ENCODE peak calls at places on chromosome 5, in seven cellular contexts. T, L, Y, X, W, C and M are unnamed samples.

GRCh38 chr5:16826379-16827125 is 109.5 kb downstream of the MYO10 start:
- DNase-seq in T (no peak), L (no peak), Y (no peak), X (no peak), W (no peak), C (no peak), M (no peak)

GRCh38 chr5:136043551-136043950 is 14.8 kb downstream of the TGFBI start:
- DNase-seq in T (peak; percentile 17), L (no peak), Y (no peak), X (no peak), W (no peak), C (no peak), M (no peak)

GRCh38 chr5:179766021-179766725 is 27.6 kb upstream of the LTC4S start:
- DNase-seq in T (peak; percentile 70), L (no peak), Y (no peak), X (peak; percentile 82), W (peak; percentile 79), C (no peak), M (no peak)

GRCh38 chr5:68331202-68332108 is 115.9 kb downstream of the PIK3R1 start:
- DNase-seq in T (no peak), L (no peak), Y (no peak), X (no peak), W (peak; percentile 78), C (no peak), M (no peak)

GRCh38 chr5:127870914-127871313 is 167.7 kb downstream of the CCDC192 start:
- DNase-seq in T (peak; percentile 87), L (no peak), Y (no peak), X (no peak), W (peak; percentile 46), C (peak; percentile 56), M (peak; percentile 78)

GRCh38 chr5:37133939-37134338 is 115.2 kb downstream of the CPLANE1 start:
- DNase-seq in T (no peak), L (peak; percentile 49), Y (no peak), X (no peak), W (peak; percentile 78), C (no peak), M (no peak)

GRCh38 chr5:11268894-11269293 is 507.9 kb upstream of the DAP start:
- DNase-seq in T (no peak), L (no peak), Y (no peak), X (no peak), W (no peak), C (no peak), M (no peak)

GRCh38 chr5:97528941-97529340 is 345.9 kb upstream of the RIOK2 start:
- DNase-seq in T (no peak), L (peak; percentile 41), Y (no peak), X (peak; percentile 77), W (peak; percentile 45), C (no peak), M (no peak)

GRCh38 chr5:78920604-78921003 is 64.5 kb downstream of the ARSB start:
- DNase-seq in T (no peak), L (no peak), Y (no peak), X (peak; percentile 17), W (peak; percentile 45), C (no peak), M (no peak)

GRCh38 chr5:179605026-179605833 is 18.2 kb downstream of the HNRNPH1 start:
- DNase-seq in T (peak; percentile 77), L (no peak), Y (no peak), X (peak; percentile 49), W (peak; percentile 61), C (peak; percentile 40), M (no peak)

GRCh38 chr5:140785905-140786686 is at the start of gene PCDHA1:
- DNase-seq in T (no peak), L (no peak), Y (no peak), X (no peak), W (no peak), C (no peak), M (no peak)

GRCh38 chr5:78577051-78577807 is 71.3 kb downstream of the LHFPL2 start:
- DNase-seq in T (no peak), L (no peak), Y (no peak), X (no peak), W (peak; percentile 53), C (no peak), M (no peak)

GRCh38 chr5:170467000-170467707 is 36.7 kb upstream of the KCNIP1 start:
- DNase-seq in T (no peak), L (peak; percentile 70), Y (no peak), X (peak; percentile 76), W (peak; percentile 94), C (no peak), M (no peak)